ENCODE peak calls at places on chromosomes 3 and 15, in eight cellular contexts. F is endodermal cell, B is right lobe of liver, X is astrocyte of the spinal cord, J is psoas muscle, V is endothelial cell, R is fibroblast of lung, M is transverse colon. I is an unnamed sample.

GRCh38 chr3:63791974-63792373 is 27.1 kb upstream of the C3orf49 start:
- DNase-seq in F (no peak), B (no peak), X (peak), V (no peak), J (no peak), R (peak), M (no peak), I (peak)

GRCh38 chr3:18349197-18349798 is 75.8 kb downstream of the SATB1 start:
- DNase-seq in F (peak), R (no peak), B (no peak), M (no peak), J (no peak), V (no peak), X (no peak), I (no peak)

GRCh38 chr15:73935547-73935946 is 9.3 kb downstream of the LOXL1 start:
- DNase-seq in M (no peak), B (no peak), F (no peak), J (no peak), V (no peak), R (no peak), X (no peak), I (no peak)

GRCh38 chr3:59321881-59322540 is 272.2 kb upstream of the CFAP20DC start:
- DNase-seq in M (no peak), V (no peak), B (no peak), J (no peak), R (peak), F (no peak), X (no peak), I (no peak)

GRCh38 chr3:159804726-159805410 is 183.8 kb upstream of the IL12A start:
- DNase-seq in X (peak), B (peak), R (peak), V (peak), M (peak), J (peak), F (peak), I (peak)

GRCh38 chr3:10373686-10374261 is 52.9 kb upstream of the SEC13 start:
- DNase-seq in M (no peak), F (no peak), B (no peak), J (no peak), X (peak), R (peak), V (no peak), I (peak)

GRCh38 chr3:186044973-186045372 is 63.9 kb downstream of the ETV5 start:
- DNase-seq in M (no peak), R (peak), F (no peak), B (no peak), V (no peak), J (no peak), X (peak), I (no peak)

GRCh38 chr15:43912991-43913927 is 86.5 kb downstream of the WDR76 start:
- DNase-seq in M (no peak), R (peak), V (no peak), J (no peak), F (no peak), B (no peak), X (peak), I (peak)

GRCh38 chr3:184040010-184040409 is 8.5 kb downstream of the HTR3D start:
- DNase-seq in X (no peak), M (no peak), V (peak), J (no peak), R (no peak), B (no peak), F (peak), I (peak)

GRCh38 chr15:67701669-67702068 is 123.6 kb upstream of the SKOR1 start:
- DNase-seq in B (no peak), F (no peak), J (no peak), X (peak), R (peak), M (no peak), V (no peak), I (peak)

GRCh38 chr3:9932843-9933560 is 632 bp upstream of the CRELD1 start:
- DNase-seq in B (peak), V (peak), J (peak), M (peak), F (peak), R (peak), X (peak), I (peak)

DNA sequence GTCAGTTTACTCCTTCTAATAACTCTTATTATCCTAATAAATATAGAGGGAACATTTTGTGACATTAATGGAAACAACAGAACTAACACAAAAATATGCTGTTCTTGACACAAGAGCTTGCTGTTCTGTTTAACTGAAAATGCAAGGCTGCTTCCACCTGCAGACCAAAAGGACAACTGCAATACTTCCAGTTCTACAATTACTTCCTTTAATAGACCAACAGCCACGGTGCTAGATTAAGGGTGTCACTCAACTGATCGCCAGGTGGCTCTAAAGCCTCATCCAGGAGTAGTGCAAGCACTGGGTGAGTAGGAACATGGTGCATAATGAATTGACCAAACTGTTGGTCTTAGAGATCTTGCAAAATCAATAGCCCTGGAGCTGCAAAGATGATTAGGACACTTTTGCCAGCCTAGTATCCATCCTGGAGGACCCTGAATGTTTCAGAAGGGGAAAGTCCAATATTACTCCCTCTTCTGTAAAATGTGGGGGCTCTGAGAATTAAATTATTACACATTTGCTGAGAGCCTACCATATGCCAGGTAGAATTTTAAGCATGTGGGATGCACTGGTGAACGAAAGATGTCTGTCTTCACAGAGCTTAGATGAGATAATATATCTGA is 3.6 kb upstream of the CLDN16 start:
- DNase-seq in J (no peak), B (peak), X (peak), R (peak), V (no peak), M (peak), F (peak), I (peak)
- TF ChIP-seq CTCF in J (peak), B (peak), X (peak), R (peak), V (no peak), M (peak), F (peak), I (peak)

DNA sequence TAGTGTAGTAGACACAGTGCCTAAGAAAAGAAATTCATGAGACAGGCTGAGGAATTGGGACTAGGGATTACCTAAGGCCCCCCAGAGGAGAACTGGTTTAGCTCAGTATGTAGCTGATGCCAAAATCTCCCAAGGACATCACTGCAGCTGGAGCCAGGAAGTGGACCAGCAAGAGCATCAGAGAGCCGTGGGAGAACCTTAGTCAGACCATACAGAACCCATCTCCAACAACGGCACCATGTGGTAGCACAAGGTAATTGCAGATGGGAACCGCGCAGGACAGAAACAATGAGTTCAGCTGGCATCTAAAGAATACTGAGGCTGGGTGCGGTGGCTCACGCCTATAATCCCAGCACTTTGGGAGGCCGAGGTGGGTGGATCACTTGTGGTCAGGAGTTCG is 81.7 kb downstream of the WNT5A start:
- DNase-seq in X (peak), V (peak), B (no peak), R (peak), J (no peak), F (peak), M (no peak), I (no peak)
- TF ChIP-seq CTCF in X (peak), V (peak), B (peak), R (no peak), J (peak), F (peak), M (no peak), I (peak)

DNA sequence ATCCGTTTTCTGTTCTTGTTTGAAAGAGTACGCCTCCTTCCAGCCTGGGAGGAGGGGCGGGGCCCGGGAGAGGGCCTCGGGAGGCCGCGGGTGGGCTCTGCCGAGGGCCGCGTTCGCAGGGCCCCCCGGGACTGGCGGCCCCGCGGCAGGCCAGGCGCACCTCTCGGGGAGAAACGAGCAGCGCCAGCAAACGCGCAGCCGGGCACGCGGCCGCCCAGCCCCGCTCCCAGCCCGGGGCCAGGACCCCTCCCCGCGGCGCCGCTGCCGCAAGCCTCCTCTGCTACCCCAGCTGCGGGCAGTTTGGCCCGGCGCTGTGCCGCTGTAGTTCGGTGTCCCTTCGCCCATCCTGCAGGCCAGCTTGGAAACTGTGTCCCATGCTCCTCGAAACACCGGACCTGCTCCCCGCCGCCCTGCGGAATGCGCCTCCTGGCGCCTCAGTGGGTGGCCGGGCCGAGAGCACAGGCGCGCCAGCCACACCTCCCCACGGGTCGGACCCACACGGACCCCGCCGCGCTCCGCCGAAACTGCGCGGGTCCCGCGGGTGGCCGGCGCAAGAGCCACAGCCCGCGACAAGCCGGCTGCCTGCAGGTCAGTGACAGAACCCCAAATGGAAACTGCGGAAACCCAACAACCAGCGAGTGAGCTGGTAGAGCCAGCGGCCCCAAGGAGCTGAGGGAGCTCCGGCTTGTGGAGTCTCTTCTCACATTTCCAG is 2.2 kb downstream of the OCA2 start:
- DNase-seq in J (no peak), F (peak), X (no peak), V (no peak), B (no peak), R (peak), M (no peak), I (no peak)
- TF ChIP-seq CTCF in J (no peak), F (no peak), X (no peak), V (no peak), B (no peak), R (no peak), M (no peak), I (no peak)

GRCh38 chr15:28272587-28272986 is 49.4 kb downstream of the HERC2 start:
- DNase-seq in R (no peak), J (no peak), M (no peak), B (no peak), F (no peak), V (no peak), X (no peak), I (no peak)

GRCh38 chr15:28274211-28274610 is 47.8 kb downstream of the HERC2 start:
- DNase-seq in F (no peak), M (no peak), J (no peak), R (no peak), B (no peak), V (no peak), X (no peak), I (no peak)

GRCh38 chr15:28274635-28275034 is 47.3 kb downstream of the HERC2 start:
- DNase-seq in M (no peak), V (no peak), X (no peak), R (no peak), B (no peak), J (no peak), F (no peak), I (no peak)

GRCh38 chr15:28271697-28272250 is 50.2 kb downstream of the HERC2 start:
- DNase-seq in F (no peak), M (no peak), V (no peak), J (no peak), R (no peak), X (no peak), B (no peak), I (no peak)

DNA sequence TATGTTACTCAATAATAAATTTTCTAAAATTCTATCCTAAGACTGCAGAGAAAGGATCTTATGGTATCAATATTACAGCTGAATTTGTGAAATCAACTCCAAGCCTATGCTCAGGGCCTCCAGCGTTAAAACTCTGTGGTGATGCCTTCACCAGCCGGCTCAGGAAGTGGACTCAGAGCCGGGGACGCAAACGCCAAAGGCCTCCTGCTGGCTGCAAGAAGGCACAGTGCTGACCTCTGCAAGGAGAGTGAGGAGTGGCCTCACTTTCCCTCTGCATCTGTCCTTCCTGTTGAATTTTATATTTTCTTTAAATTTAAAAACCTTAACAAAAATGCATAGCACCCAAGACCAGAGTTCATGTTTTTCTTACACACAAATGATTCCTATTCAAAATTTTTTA is 48.5 kb downstream of the HERC2 start:
- DNase-seq in F (peak), V (peak), M (no peak), X (peak), B (no peak), R (no peak), J (no peak), I (no peak)
- TF ChIP-seq CTCF in F (peak), V (peak), M (no peak), X (peak), B (no peak), R (peak), J (no peak), I (no peak)

GRCh38 chr15:88653200-88654064 is 14.6 kb downstream of the ISG20 start:
- DNase-seq in V (no peak), R (no peak), X (no peak), F (no peak), J (no peak), B (no peak), M (no peak), I (no peak)

GRCh38 chr15:88655780-88656488 is 17.1 kb downstream of the ISG20 start:
- DNase-seq in M (no peak), X (no peak), F (no peak), V (no peak), J (no peak), R (no peak), B (no peak), I (no peak)

GRCh38 chr15:88656760-88657221 is 18.0 kb downstream of the ISG20 start:
- DNase-seq in J (no peak), M (peak), R (no peak), X (no peak), F (no peak), B (no peak), V (no peak), I (no peak)

GRCh38 chr15:88654430-88655102 is 15.8 kb downstream of the ISG20 start:
- DNase-seq in X (no peak), V (no peak), R (no peak), F (no peak), J (no peak), B (no peak), M (no peak), I (no peak)

GRCh38 chr15:88655103-88655553 is 16.3 kb downstream of the ISG20 start:
- DNase-seq in X (no peak), V (no peak), M (no peak), F (no peak), R (no peak), B (no peak), J (no peak), I (no peak)
- TF ChIP-seq CTCF in X (no peak), V (no peak), M (no peak), F (no peak), R (no peak), B (no peak), J (no peak), I (no peak)

GRCh38 chr3:4334548-4334947 is 31.4 kb downstream of the SETMAR start:
- DNase-seq in X (no peak), J (no peak), B (no peak), R (no peak), V (no peak), F (no peak), M (no peak), I (no peak)
- TF ChIP-seq CTCF in X (peak), J (no peak), B (peak), R (no peak), V (peak), F (peak), M (no peak), I (peak)

DNA sequence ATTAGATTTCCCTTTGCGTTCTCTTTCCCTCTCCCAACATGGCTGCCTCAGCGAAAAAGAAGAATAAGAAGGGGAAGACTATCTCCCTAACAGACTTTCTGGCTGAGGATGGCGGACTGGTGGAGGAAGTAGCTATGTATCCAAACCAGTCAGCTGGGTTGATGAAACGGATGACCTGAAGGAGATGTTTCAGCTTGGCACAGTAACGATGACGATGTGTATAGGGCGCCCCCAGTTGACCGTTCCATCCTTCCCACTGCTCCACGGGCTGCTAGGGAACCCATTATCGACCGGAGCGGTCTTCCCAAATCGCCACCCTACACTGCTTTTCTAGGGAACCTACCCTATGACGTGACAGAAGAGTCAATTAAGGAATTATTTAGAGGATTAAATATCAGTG is 20.1 kb upstream of the PARP14 start:
- DNase-seq in F (peak), B (no peak), J (no peak), X (no peak), M (no peak), V (peak), R (no peak), I (no peak)
- TF ChIP-seq CTCF in F (peak), B (no peak), J (no peak), X (no peak), M (no peak), V (no peak), R (no peak), I (no peak)

GRCh38 chr15:57761562-57761961 is 55.0 kb downstream of the POLR2M start:
- DNase-seq in V (no peak), F (no peak), R (no peak), B (no peak), J (no peak), X (no peak), M (no peak), I (peak)

GRCh38 chr15:57758556-57758955 is 52.0 kb downstream of the POLR2M start:
- DNase-seq in J (no peak), X (no peak), V (no peak), R (no peak), B (no peak), F (no peak), M (no peak), I (no peak)

GRCh38 chr15:57767526-57767925 is 61.0 kb downstream of the POLR2M start:
- DNase-seq in B (no peak), J (no peak), V (no peak), M (no peak), F (no peak), X (no peak), R (no peak), I (no peak)

DNA sequence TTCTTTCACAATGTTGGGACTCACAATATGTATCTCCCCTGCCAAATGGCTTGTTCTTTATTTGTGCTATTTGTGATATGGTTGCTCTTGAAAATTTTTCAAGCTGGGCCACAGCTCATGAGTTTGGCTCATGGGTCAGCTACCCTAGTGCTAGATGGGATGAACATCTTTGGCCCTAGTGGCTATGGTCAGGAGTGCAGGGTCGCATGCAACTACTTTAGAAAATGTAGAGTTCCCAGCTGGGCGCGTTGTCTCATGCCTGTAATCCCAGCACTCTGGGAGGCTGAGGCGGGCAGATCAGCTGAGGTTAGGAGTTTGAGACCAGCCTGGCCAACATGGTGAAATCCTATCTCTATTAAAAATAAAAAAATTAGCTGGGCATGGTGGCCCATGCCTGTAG is 55.8 kb downstream of the POLR2M start:
- DNase-seq in B (no peak), J (no peak), X (no peak), R (no peak), V (no peak), F (peak), M (no peak), I (no peak)
- TF ChIP-seq CTCF in B (no peak), J (no peak), X (peak), R (no peak), V (peak), F (peak), M (no peak), I (peak)

DNA sequence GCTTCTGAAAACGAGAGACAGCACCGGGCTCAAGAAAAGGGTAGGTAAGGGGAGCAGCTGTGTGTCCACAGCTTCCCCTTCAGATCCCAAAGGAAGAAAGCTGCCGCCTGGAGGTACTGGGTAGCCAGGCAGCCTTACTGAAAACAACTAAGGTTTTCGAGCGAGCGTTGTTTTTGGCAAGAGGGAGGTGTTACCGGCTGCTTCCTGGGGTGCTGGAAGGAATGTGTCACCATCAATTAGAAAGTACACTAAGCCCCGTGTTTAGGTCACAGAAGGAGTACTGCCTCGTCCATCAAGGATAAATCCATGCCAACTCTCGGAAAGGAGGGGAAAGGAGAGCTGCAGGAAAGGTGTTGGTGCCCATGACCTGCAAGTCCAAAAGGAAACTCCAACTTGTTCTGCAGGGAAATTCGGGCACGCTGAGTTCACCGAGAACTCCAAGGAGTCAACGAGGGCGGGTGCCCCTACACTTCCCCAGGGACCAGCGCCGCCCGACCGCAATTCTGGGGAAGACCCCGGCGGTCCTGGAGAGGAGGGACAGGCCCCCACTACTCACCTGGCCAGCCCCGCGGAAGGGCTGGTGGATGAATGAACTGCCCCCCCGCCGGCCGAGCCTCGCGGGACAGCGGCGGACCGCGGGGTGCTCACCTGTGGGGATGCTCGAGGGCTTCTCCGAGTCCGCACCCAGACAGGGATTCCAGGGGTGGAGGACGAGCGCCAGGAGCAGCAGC is 586 bp downstream of the PLOD2 start:
- DNase-seq in M (peak), B (peak), R (peak), J (peak), X (peak), V (peak), F (peak), I (peak)
- TF ChIP-seq CTCF in M (peak), B (peak), R (peak), J (peak), X (peak), V (no peak), F (peak), I (peak)

GRCh38 chr15:29566914-29567313 is 255.4 kb downstream of the TJP1 start:
- DNase-seq in J (no peak), V (no peak), B (no peak), X (no peak), F (no peak), M (no peak), R (no peak), I (no peak)
- TF ChIP-seq CTCF in J (no peak), V (no peak), B (no peak), X (no peak), F (no peak), M (no peak), R (no peak), I (no peak)

I was measured in HFFc6.